ENCODE peak calls at places on chromosomes 13 and 19, in ten cellular contexts. X is thoracic aorta; A is fibroblast of lung; K is cardiac muscle cell; J is colonic mucosa; Y is dorsolateral prefrontal cortex; T is IMR-90; D is CD4-positive, alpha-beta memory T cell; S is CD4-positive, CD25-positive, alpha-beta regulatory T cell; M is uterus. L is an unnamed sample.

GRCh38 chr13:113991191-113991669 is 17.4 kb upstream of the C13orf46 start:
- DNase-seq in T (no peak), M (no peak), K (peak; percentile 53), S (no peak), X (no peak), A (no peak), J (no peak), Y (no peak), D (no peak), L (no peak)

GRCh38 chr13:113322043-113322461 is 25.0 kb downstream of the LAMP1 start:
- DNase-seq in M (no peak), Y (no peak), T (no peak), A (no peak), S (no peak), X (no peak), K (no peak), J (no peak), D (no peak), L (no peak)

GRCh38 chr19:31054430-31054829 is 294.8 kb downstream of the TSHZ3 start:
- DNase-seq in X (no peak), A (peak; percentile 63), M (no peak), Y (no peak), D (no peak), K (peak; percentile 63), T (peak; percentile 83), J (peak; percentile 35), S (peak; percentile 18), L (no peak)

GRCh38 chr19:1851581-1852293 is 3.5 kb upstream of the REXO1 start:
- DNase-seq in D (peak; percentile 69), T (no peak), K (no peak), S (peak; percentile 67), Y (no peak), X (no peak), A (no peak), M (no peak), J (no peak), L (peak; percentile 82)

GRCh38 chr19:55472463-55472862 is 4.0 kb upstream of the ZNF628 start:
- DNase-seq in J (no peak), K (no peak), X (no peak), T (peak; percentile 79), Y (no peak), A (peak; percentile 90), M (no peak), D (no peak), S (no peak), L (no peak)

GRCh38 chr19:10593820-10594637 is 6.9 kb upstream of the AP1M2 start:
- DNase-seq in A (no peak), T (no peak), J (no peak), M (no peak), Y (no peak), S (no peak), K (no peak), D (no peak), X (no peak), L (no peak)

GRCh38 chr19:29378543-29379105 is 147.2 kb upstream of the VSTM2B start:
- DNase-seq in J (peak; percentile 3), T (no peak), K (no peak), M (no peak), S (no peak), D (no peak), Y (no peak), A (no peak), X (no peak), L (no peak)

GRCh38 chr13:97502192-97502591 is 68.2 kb downstream of the RAP2A start:
- DNase-seq in S (no peak), A (no peak), X (no peak), T (peak; percentile 11), K (no peak), M (no peak), Y (no peak), J (no peak), D (no peak), L (no peak)

GRCh38 chr19:28537079-28537478 is 675.9 kb downstream of the UQCRFS1 start:
- DNase-seq in Y (no peak), A (no peak), D (no peak), X (no peak), K (no peak), M (no peak), T (no peak), S (no peak), J (no peak), L (no peak)

GRCh38 chr19:39705578-39706188 is 1.4 kb downstream of the LGALS14 start:
- DNase-seq in Y (no peak), S (peak; percentile 42), D (no peak), X (no peak), K (no peak), M (no peak), T (no peak), J (no peak), A (no peak), L (no peak)

GRCh38 chr19:54316746-54317107 is 3.8 kb upstream of the LILRA5 start:
- DNase-seq in J (no peak), D (no peak), T (no peak), M (no peak), X (no peak), S (peak; percentile 18), K (no peak), Y (no peak), A (no peak), L (no peak)

GRCh38 chr13:69776937-69777336 is 330.7 kb upstream of the ATXN8OS start:
- DNase-seq in M (no peak), A (no peak), S (no peak), T (no peak), D (no peak), J (no peak), Y (no peak), K (no peak), X (no peak), L (no peak)
- H3K27ac ChIP-seq in M (no peak overlapping the region), A (no peak overlapping the region), S (no peak overlapping the region), T (no peak overlapping the region), D (no peak overlapping the region), J (no peak overlapping the region), Y (no peak overlapping the region), K (no peak overlapping the region), X (no peak overlapping the region), L (no peak overlapping the region)

DNA sequence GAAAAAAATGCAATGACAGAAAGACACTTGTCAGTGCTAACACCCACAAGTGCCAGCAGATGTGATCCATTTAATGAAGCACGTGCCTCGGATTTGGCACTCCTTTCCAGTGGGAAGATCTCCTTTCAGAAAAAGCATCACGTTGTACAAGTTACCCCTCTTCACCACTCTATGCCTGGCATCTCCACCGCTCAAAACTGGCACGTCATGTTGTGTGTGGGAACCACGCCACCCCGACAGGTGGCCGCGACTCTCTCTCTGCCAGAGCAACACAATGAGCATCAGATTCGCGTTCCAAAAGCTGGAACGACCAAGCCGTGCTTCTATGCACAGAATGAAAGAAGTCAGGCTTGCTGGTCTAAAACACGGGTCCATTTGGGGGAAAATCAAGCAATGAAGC is 24.3 kb downstream of the TMTC4 start:
- DNase-seq in K (no peak), J (no peak), T (no peak), D (no peak), S (no peak), A (no peak), X (no peak), Y (peak; percentile 75), M (no peak), L (no peak)
- H3K27ac ChIP-seq in K (no peak overlapping the region), J (no peak overlapping the region), T (no peak overlapping the region), D (no peak overlapping the region), S (no peak overlapping the region), A (no peak overlapping the region), X (no peak overlapping the region), Y (peak overlapping the region; percentile 86), M (no peak overlapping the region), L (no peak overlapping the region)

DNA sequence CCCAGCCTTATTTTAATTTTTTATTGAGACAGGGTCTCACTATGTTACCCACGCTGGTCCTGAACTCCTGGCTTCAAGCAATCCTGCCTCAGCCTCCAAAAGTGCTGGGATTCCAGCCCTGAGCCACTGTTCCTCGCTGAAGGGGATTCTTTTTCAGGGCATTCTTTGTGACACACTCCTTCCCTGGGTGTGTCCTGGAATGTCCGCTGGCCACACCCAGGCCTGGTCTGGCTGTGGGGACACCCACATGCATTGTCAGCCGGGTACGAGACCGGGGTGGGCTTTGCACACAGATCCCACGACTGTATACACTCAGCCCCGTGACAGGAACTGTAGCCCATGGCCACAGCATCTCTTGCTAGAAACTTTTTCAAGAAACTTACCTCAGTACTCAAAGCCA is 34.4 kb upstream of the GATAD2A start:
- DNase-seq in K (no peak), J (no peak), T (no peak), S (no peak), A (no peak), Y (no peak), X (no peak), D (no peak), M (no peak), L (no peak)
- H3K27ac ChIP-seq in K (no peak overlapping the region), J (no peak overlapping the region), T (no peak overlapping the region), S (no peak overlapping the region), A (no peak overlapping the region), Y (no peak overlapping the region), X (no peak overlapping the region), D (no peak overlapping the region), M (no peak overlapping the region), L (no peak overlapping the region)

GRCh38 chr13:20350380-20350763 is 118.3 kb upstream of the GJB6 start:
- DNase-seq in J (no peak), X (no peak), S (no peak), D (no peak), A (no peak), Y (no peak), T (no peak), M (no peak), K (no peak), L (no peak)

GRCh38 chr13:20349564-20350379 is 117.7 kb upstream of the GJB6 start:
- DNase-seq in A (no peak), K (no peak), T (no peak), Y (no peak), X (no peak), J (no peak), M (no peak), D (no peak), S (no peak), L (no peak)

GRCh38 chr13:20348645-20349408 is 116.7 kb upstream of the GJB6 start:
- DNase-seq in K (no peak), S (no peak), J (no peak), T (no peak), A (no peak), M (no peak), X (no peak), Y (no peak), D (no peak), L (no peak)

GRCh38 chr13:20350819-20351218 is 118.7 kb upstream of the GJB6 start:
- DNase-seq in M (no peak), T (no peak), J (no peak), K (no peak), A (peak; percentile 29), D (no peak), S (no peak), X (no peak), Y (no peak), L (no peak)

GRCh38 chr13:20348018-20348417 is 115.9 kb upstream of the GJB6 start:
- DNase-seq in J (no peak), Y (no peak), M (no peak), D (no peak), A (no peak), T (no peak), S (no peak), K (no peak), X (no peak), L (no peak)
- H3K27ac ChIP-seq in J (no peak overlapping the region), Y (no peak overlapping the region), M (no peak overlapping the region), D (no peak overlapping the region), A (no peak overlapping the region), T (no peak overlapping the region), S (no peak overlapping the region), K (no peak overlapping the region), X (no peak overlapping the region), L (no peak overlapping the region)

GRCh38 chr19:12939908-12940533 is 1.6 kb downstream of the CALR start:
- DNase-seq in M (no peak), T (no peak), Y (no peak), D (no peak), X (no peak), A (no peak), K (no peak), S (no peak), J (no peak), L (no peak)
- H3K27ac ChIP-seq in M (no peak overlapping the region), T (peak overlapping the region; percentile 43), Y (no peak overlapping the region), D (peak overlapping the region; percentile 90), X (peak overlapping the region; percentile 94), A (peak overlapping the region; percentile 29), K (peak overlapping the region; percentile 42), S (peak overlapping the region; percentile 84), J (peak overlapping the region; percentile 96), L (peak overlapping the region; percentile 94)